ENCODE peak calls at places on chromosomes 16 and 17, in four cellular contexts. Z is foreskin fibroblast, V is dorsolateral prefrontal cortex, Y is Caco-2. P is an unnamed sample.

GRCh38 chr17:32192379-32192778 is 50.1 kb downstream of the RHOT1 start:
- DNase-seq in V (no peak), Z (peak), Y (no peak), P (peak)

GRCh38 chr17:78921437-78921971 is 3.7 kb downstream of the TIMP2 start:
- DNase-seq in Y (no peak), V (peak), Z (no peak), P (peak)

GRCh38 chr17:71633391-71633849 is 487.4 kb upstream of the SOX9 start:
- DNase-seq in V (no peak), Z (peak), Y (no peak), P (peak)

GRCh38 chr17:2181206-2181983 is 122.2 kb downstream of the SMG6 start:
- DNase-seq in Z (peak), V (peak), Y (peak), P (peak)

GRCh38 chr17:36687736-36688135 is 86.4 kb downstream of the MRM1 start:
- DNase-seq in Y (no peak), V (no peak), Z (no peak), P (no peak)

GRCh38 chr16:11546522-11547485 is 39.9 kb downstream of the LITAF start:
- DNase-seq in V (no peak), Y (no peak), Z (peak), P (peak)

GRCh38 chr17:20302191-20302917 is 165.0 kb downstream of the LGALS9B start:
- DNase-seq in V (no peak), Z (no peak), Y (no peak), P (peak)

GRCh38 chr17:45333702-45334092 is 16.9 kb upstream of the MAP3K14 start:
- DNase-seq in Y (no peak), Z (no peak), V (no peak), P (no peak)

GRCh38 chr17:8849311-8850041 is 18.0 kb downstream of the PIK3R6 start:
- DNase-seq in Z (no peak), Y (no peak), V (no peak), P (no peak)

GRCh38 chr17:34434065-34434464 is 71.0 kb upstream of the CCL1 start:
- DNase-seq in V (no peak), Y (no peak), Z (no peak), P (no peak)

GRCh38 chr16:17063156-17063555 is 407.6 kb downstream of the XYLT1 start:
- DNase-seq in Z (no peak), Y (no peak), V (no peak), P (no peak)

GRCh38 chr16:50842013-50842505 is 100.2 kb downstream of the CYLD start:
- DNase-seq in V (no peak), Y (no peak), Z (no peak), P (no peak)

GRCh38 chr16:88339926-88340754 is 42.6 kb upstream of the ZNF469 start:
- DNase-seq in Y (no peak), Z (no peak), V (no peak), P (no peak)

GRCh38 chr17:68054296-68054900 is 18.9 kb downstream of the KPNA2 start:
- DNase-seq in Y (no peak), Z (peak), V (no peak), P (peak)

GRCh38 chr17:16037636-16038035 is 38.0 kb downstream of the TTC19 start:
- DNase-seq in Z (peak), Y (no peak), V (no peak), P (peak)

GRCh38 chr17:72151565-72152391 is 31.0 kb downstream of the SOX9 start:
- DNase-seq in V (peak), Y (peak), Z (peak), P (peak)

GRCh38 chr16:66225696-66226095 is 140.8 kb upstream of the CDH5 start:
- DNase-seq in Y (no peak), Z (no peak), V (no peak), P (no peak)

GRCh38 chr16:88378401-88378800 is 4.4 kb upstream of the ZNF469 start:
- DNase-seq in Z (no peak), V (no peak), Y (no peak), P (no peak)

GRCh38 chr16:88819126-88819525 is 7.4 kb upstream of the APRT start:
- DNase-seq in V (no peak), Y (no peak), Z (no peak), P (no peak)

GRCh38 chr16:56729736-56730662 is at the start of gene NUP93:
- DNase-seq in Y (peak), V (peak), Z (peak), P (peak)

GRCh38 chr17:9986754-9987382 is 81.8 kb upstream of the RCVRN start:
- DNase-seq in Y (no peak), Z (no peak), V (peak), P (no peak)

GRCh38 chr17:65417406-65418221 is 143.8 kb downstream of the AXIN2 start:
- DNase-seq in Z (peak), Y (no peak), V (no peak), P (peak)

GRCh38 chr16:4654946-4655590 is 30.4 kb downstream of the MGRN1 start:
- DNase-seq in Z (no peak), V (no peak), Y (no peak), P (no peak)

GRCh38 chr17:335691-336090 is 16.9 kb downstream of the RPH3AL start:
- DNase-seq in Z (no peak), Y (no peak), V (no peak), P (no peak)

GRCh38 chr16:57998484-57998883 is 2.0 kb downstream of the ZNF319 start:
- DNase-seq in Y (no peak), Z (no peak), V (no peak), P (peak)

GRCh38 chr17:64500923-64501765 is 4.3 kb upstream of the POLG2 start:
- DNase-seq in Y (no peak), Z (no peak), V (no peak), P (no peak)

GRCh38 chr17:9051561-9051960 is 30.3 kb downstream of the NTN1 start:
- DNase-seq in Z (no peak), V (no peak), Y (no peak), P (no peak)

GRCh38 chr17:42405963-42406495 is 17.0 kb downstream of the CAVIN1 start:
- DNase-seq in Z (peak), V (peak), Y (peak), P (peak)

GRCh38 chr17:56678249-56679144 is 85.0 kb downstream of the NOG start:
- DNase-seq in V (no peak), Y (no peak), Z (no peak), P (no peak)

GRCh38 chr17:77644181-77644972 is 314.1 kb upstream of the TNRC6C start:
- DNase-seq in Z (no peak), V (no peak), Y (no peak), P (no peak)

GRCh38 chr16:26672206-26672605 is 394.5 kb upstream of the C16orf82 start:
- DNase-seq in Y (no peak), Z (no peak), V (no peak), P (no peak)

GRCh38 chr17:77707546-77707945 is 251.0 kb upstream of the TNRC6C start:
- DNase-seq in Z (no peak), Y (no peak), V (no peak), P (no peak)

GRCh38 chr17:36505171-36505570 is 18.7 kb downstream of the ZNHIT3 start:
- DNase-seq in V (no peak), Z (no peak), Y (no peak), P (no peak)

GRCh38 chr17:81187120-81187519 is 21.1 kb upstream of the AATK start:
- DNase-seq in V (no peak), Y (no peak), Z (no peak), P (no peak)

GRCh38 chr17:75691371-75692290 is 24.5 kb downstream of the SAP30BP start:
- DNase-seq in V (no peak), Y (no peak), Z (no peak), P (no peak)

GRCh38 chr16:82655315-82655714 is 28.5 kb downstream of the CDH13 start:
- DNase-seq in Z (peak), V (no peak), Y (no peak), P (peak)

GRCh38 chr17:75856062-75856681 is 1.0 kb upstream of the WBP2 start:
- DNase-seq in V (no peak), Y (peak), Z (no peak), P (peak)

DNA sequence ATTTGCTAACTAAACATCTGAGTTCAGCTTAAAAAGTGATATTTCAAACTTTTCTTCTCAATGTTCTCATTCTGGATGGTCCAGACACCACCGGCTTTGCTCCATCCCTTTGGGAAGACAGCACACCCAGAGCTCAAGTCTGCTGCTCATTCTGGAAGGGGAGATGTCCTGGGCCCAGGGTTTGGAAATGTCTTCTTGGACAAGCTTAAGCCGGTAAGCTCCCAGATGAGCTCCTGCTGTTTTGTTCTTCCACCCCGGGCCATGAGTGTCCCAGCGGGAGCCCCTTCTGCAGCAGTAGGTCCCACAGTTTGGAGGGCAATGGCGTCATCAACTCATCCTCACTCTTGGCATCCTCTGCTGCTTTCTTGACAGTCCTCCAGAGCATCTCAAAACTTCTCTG is 105.2 kb downstream of the TMEM100 start:
- DNase-seq in V (no peak), Y (no peak), Z (no peak), P (no peak)
- TF ChIP-seq CTCF in V (no peak), Y (no peak), Z (no peak), P (no peak)

GRCh38 chr16:85401917-85402766 is 211.0 kb upstream of the GSE1 start:
- DNase-seq in Y (peak), Z (no peak), V (peak), P (no peak)
- H3K4me3 ChIP-seq in Y (no peak), Z (no peak), V (no peak), P (no peak)

GRCh38 chr17:29711588-29712385 is 89.1 kb upstream of the CORO6 start:
- DNase-seq in Y (no peak), Z (no peak), V (no peak), P (no peak)
- TF ChIP-seq CTCF in Y (no peak), Z (no peak), V (no peak), P (no peak)

GRCh38 chr16:3175157-3176153 is 12.5 kb upstream of the OR1F1 start:
- DNase-seq in Y (no peak), Z (no peak), V (no peak), P (no peak)
- H3K4me3 ChIP-seq in Y (no peak), Z (no peak), V (no peak), P (no peak)

P was measured in fibroblast of the aortic adventitia.